ENCODE peak calls at places on chromosomes 16 and 17, in four cellular contexts. T is K562, I is GM12878, U is H1. P is an unnamed sample.
A peak's percentile ranks its signal among the peaks of the same experiment; 100 is the strongest.

GRCh38 chr16:27437946-27438345 is 36.0 kb downstream of the IL21R start:
- DNase-seq in I (no peak), U (peak; percentile 17), T (no peak), P (no peak)

GRCh38 chr17:72446525-72447250 is 325.9 kb downstream of the SOX9 start:
- DNase-seq in T (no peak), I (no peak), U (no peak), P (peak; percentile 41)

GRCh38 chr16:72300892-72301291 is 128.9 kb upstream of the PMFBP1 start:
- DNase-seq in U (no peak), T (no peak), I (no peak), P (no peak)

GRCh38 chr17:45411348-45412105 is 21.1 kb downstream of the ARHGAP27 start:
- DNase-seq in U (no peak), T (no peak), I (no peak), P (no peak)

GRCh38 chr17:4854181-4854681 is 21.1 kb downstream of the MINK1 start:
- DNase-seq in I (no peak), U (no peak), T (no peak), P (peak; percentile 23)

GRCh38 chr17:75088902-75089417 is 1.2 kb downstream of the SLC16A5 start:
- DNase-seq in T (no peak), U (no peak), I (no peak), P (peak; percentile 57)

GRCh38 chr16:4015275-4015990 is 100.8 kb downstream of the ADCY9 start:
- DNase-seq in T (no peak), U (no peak), I (no peak), P (peak; percentile 91)

GRCh38 chr17:40921026-40921425 is 16.4 kb downstream of the KRT23 start:
- DNase-seq in T (no peak), I (no peak), U (no peak), P (no peak)

GRCh38 chr17:34725008-34725407 is 145.6 kb downstream of the TMEM132E start:
- DNase-seq in U (no peak), I (no peak), T (no peak), P (no peak)

GRCh38 chr17:58970966-58971575 is 135.6 kb downstream of the TRIM37 start:
- DNase-seq in T (no peak), U (no peak), I (no peak), P (no peak)

GRCh38 chr17:66925811-66926500 is 38.6 kb upstream of the CACNG4 start:
- DNase-seq in U (no peak), I (no peak), T (no peak), P (no peak)

GRCh38 chr16:2195316-2196161 is 866 bp downstream of the CASKIN1 start:
- DNase-seq in T (no peak), U (peak; percentile 75), I (no peak), P (no peak)

GRCh38 chr16:49594706-49595534 is 221.3 kb downstream of the C16orf78 start:
- DNase-seq in T (no peak), U (peak; percentile 41), I (no peak), P (no peak)

GRCh38 chr16:49597796-49598195 is 224.2 kb downstream of the C16orf78 start:
- DNase-seq in U (peak; percentile 42), T (no peak), I (no peak), P (no peak)

GRCh38 chr16:49598386-49599170 is 225.0 kb downstream of the C16orf78 start:
- DNase-seq in I (peak; percentile 68), T (no peak), U (peak; percentile 17), P (no peak)

GRCh38 chr16:49596699-49597291 is 223.2 kb downstream of the C16orf78 start:
- DNase-seq in I (no peak), T (no peak), U (peak; percentile 52), P (no peak)

DNA sequence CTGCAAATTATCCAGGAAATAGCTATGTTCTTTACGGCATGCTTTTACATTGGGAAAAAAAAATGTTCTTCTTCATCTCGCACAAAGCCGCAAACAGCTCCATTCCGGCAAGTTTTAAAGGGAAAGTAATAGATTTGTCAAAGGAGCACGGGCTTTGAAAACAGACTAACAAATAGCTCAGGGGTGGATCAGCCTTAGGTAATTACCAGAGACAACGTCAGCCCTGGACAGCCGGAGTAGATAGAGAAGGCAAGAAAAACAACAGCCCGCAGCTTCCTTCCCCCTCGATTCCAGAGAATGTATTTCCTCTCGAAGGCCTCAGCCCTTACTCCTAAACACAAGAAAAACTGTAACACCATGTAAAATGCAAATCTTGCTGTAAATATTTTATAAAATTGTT is 222.5 kb downstream of the C16orf78 start:
- DNase-seq in T (peak; percentile 21), I (no peak), U (peak; percentile 38), P (no peak)
- TF ChIP-seq CBX5 in T (no peak), I (no peak), U (no peak), P (no peak)

GRCh38 chr16:75593825-75594820 is 27.9 kb downstream of the GABARAPL2 start:
- DNase-seq in U (peak; percentile 62), I (no peak), T (peak; percentile 48), P (peak; percentile 87)
- TF ChIP-seq CBX5 in U (no peak), I (no peak), T (no peak), P (no peak)

GRCh38 chr17:81295678-81296381 is 723 bp upstream of the SLC38A10 start:
- DNase-seq in U (no peak), I (no peak), T (no peak), P (peak; percentile 53)
- TF ChIP-seq CBX5 in U (no peak), I (no peak), T (no peak), P (peak; percentile 4)

DNA sequence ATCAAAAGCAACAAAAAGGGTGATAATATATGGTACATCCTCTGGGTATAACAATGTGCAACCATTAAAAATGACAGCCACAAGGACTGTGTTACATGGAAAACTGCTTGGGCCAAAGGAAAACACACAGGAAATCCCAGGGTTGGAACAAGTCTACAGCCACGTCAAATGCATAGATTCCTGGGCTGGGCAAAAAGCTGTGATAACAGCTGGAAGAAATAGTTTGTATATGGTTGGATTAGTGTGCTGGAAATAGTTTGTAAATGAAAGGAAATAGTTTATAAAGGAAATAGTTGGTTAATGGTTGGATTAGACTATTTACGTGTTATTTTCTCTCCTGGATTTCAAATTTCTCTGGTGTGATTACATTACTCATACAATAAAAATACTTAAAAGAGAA is 2.6 kb downstream of the HSD17B2 start:
- DNase-seq in T (no peak), U (no peak), I (no peak), P (no peak)
- TF ChIP-seq CBX5 in T (no peak), U (no peak), I (no peak), P (no peak)

DNA sequence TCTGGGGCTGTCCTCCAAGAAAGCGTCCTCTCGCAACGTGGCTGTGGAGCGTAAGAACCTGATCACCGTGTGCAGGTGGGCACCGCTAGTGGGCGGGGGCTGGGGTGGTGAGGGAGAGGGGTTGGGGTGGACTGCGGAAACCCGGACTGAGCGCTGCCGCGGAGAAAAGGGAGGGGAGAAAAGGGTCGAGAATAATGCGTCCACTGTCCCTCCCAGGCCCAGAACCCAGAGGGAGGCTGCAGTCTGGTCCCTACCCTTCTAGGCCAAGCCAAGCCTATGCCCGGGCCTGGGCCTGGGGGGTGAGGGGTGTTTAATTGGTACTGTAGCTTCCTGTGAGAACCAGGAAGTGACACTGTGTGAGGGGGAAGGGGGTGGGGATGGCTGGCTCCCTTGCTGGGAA is 464 bp downstream of the RUNDC3A start:
- DNase-seq in T (no peak), U (no peak), I (no peak), P (no peak)
- TF ChIP-seq CBX5 in T (no peak), U (no peak), I (no peak), P (no peak)

GRCh38 chr16:77223184-77223583 is 24.0 kb downstream of the SYCE1L start:
- DNase-seq in I (no peak), U (peak; percentile 81), T (peak; percentile 51), P (no peak)
- TF ChIP-seq CBX5 in I (no peak), U (no peak), T (no peak), P (no peak)

GRCh38 chr17:31859487-31860008 is 504 bp upstream of the COPRS start:
- DNase-seq in T (no peak), U (no peak), I (no peak), P (no peak)

GRCh38 chr17:31857920-31858646 is 961 bp downstream of the COPRS start:
- DNase-seq in U (no peak), T (no peak), I (no peak), P (no peak)

GRCh38 chr17:31856750-31857149 is 2.3 kb downstream of the COPRS start:
- DNase-seq in T (no peak), I (no peak), U (no peak), P (no peak)

GRCh38 chr17:31854672-31855071 is 4.4 kb downstream of the COPRS start:
- DNase-seq in T (no peak), I (no peak), U (no peak), P (no peak)

DNA sequence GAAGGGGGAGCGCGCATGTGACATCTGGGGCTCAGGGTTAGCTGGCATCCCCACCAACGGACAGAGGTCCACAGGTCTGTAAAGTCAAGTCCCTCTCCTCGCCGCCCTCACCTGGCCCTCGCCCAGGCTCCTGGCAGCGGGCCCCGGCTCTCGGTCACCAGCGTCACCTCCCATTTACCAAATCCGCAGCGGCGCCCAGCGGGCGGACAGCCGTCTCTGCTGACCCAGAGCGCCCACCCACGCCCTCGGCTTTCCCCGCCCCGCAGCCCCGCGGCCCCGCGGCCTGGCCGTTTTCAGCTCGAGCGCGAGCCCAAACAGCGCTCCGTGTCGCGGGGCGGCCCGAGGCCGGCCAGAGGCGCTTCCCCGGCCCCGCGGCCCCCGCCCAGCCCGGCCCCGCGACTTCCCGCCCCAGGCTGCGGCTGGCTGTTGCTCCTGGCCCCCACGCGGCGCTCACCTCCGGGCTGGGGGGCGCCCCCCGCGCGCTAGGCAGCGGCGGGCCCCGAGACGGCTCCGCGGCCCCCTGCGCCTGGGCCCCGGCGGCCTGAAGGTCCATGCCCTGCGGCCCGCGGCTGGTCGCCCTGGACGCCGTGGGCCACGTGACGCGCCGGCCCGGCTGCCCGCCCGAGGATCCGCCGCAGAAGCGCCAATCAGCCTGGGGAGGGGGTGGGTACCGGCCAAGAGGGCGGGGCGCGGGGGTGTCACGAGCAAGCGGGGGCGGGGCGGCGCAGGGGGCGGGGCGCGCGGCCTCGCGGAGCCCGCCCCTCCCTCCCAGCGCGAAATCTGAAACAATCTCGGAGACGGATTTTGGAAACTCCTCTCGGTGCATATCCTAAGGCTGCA is at the start of gene COPRS:
- DNase-seq in U (peak; percentile 82), T (peak; percentile 97), I (no peak), P (peak; percentile 64)
- TF ChIP-seq CBX5 in U (no peak), T (no peak), I (no peak), P (no peak)

DNA sequence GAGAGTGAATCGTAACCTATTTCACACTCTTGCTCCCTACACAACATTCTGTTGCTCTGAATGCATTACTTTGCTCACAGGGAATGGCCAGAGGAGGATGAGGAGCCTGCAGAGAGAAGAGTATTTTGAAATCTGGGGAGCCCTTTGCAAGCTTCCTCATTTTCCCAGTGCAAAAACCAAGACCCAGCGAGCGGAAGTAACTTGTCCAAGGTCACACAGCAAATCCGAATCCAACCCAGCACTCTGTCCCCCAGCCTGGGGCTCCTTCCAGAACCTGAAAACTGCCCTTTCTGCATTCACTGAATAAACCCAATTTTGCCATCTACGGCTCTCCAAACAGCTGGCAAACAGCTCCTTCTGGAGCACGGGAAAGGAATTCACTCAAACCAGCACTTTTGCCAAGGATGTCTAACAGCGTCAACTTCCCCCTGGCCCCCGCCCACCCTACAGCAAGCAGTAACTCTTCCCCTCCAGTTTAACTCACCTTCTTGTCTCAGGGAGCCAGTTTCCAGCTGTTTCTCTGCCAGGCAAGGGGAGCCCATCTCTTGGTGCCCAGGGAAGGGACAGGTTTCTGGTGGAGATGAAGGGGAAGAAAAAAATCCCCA is 524 bp downstream of the KCNG4 start:
- DNase-seq in I (no peak), T (no peak), U (no peak), P (no peak)
- TF ChIP-seq CBX5 in I (no peak), T (no peak), U (no peak), P (no peak)